ENCODE peak calls at places on chromosomes 11 and 22, in four cellular contexts. U is left ventricle myocardium inferior, R is dermis blood vessel endothelial cell, H is ureter. D is an unnamed sample.

GRCh38 chr11:27242591-27242990 is 120.4 kb downstream of the CCDC34 start:
- DNase-seq in U (no peak), R (no peak), H (no peak), D (peak; percentile 51)

GRCh38 chr22:50015451-50016307 is 3.1 kb upstream of the IL17REL start:
- DNase-seq in U (no peak), R (no peak), H (no peak), D (no peak)

GRCh38 chr22:47914481-47915097 is 1152.1 kb downstream of the TBC1D22A start:
- DNase-seq in U (no peak), R (no peak), H (no peak), D (peak; percentile 24)

GRCh38 chr11:125005491-125005890 is 51.5 kb downstream of the CCDC15 start:
- DNase-seq in U (no peak), R (no peak), H (no peak), D (no peak)

GRCh38 chr11:60790726-60791125 is 5.6 kb downstream of the MS4A10 start:
- DNase-seq in U (no peak), R (no peak), H (no peak), D (no peak)

GRCh38 chr11:95450547-95451123 is 219.6 kb upstream of the SESN3 start:
- DNase-seq in U (no peak), R (no peak), H (no peak), D (no peak)

GRCh38 chr11:5992150-5992549 is 5.4 kb upstream of the OR52L1 start:
- DNase-seq in U (no peak), R (no peak), H (no peak), D (no peak)

GRCh38 chr22:31840581-31840980 is 86.8 kb downstream of the DEPDC5 start:
- DNase-seq in U (no peak), R (no peak), H (no peak), D (no peak)

GRCh38 chr11:111469200-111469599 is 43.0 kb downstream of the BTG4 start:
- DNase-seq in U (no peak), R (no peak), H (no peak), D (no peak)

GRCh38 chr22:49992921-49993648 is 19.5 kb downstream of the IL17REL start:
- DNase-seq in U (peak; percentile 61), R (peak; percentile 79), H (peak; percentile 39), D (peak; percentile 76)

GRCh38 chr11:111663820-111664219 is 61.6 kb downstream of the SIK2 start:
- DNase-seq in U (peak; percentile 51), R (peak; percentile 82), H (no peak), D (peak; percentile 80)

GRCh38 chr11:131712897-131713296 is 342.5 kb downstream of the NTM start:
- DNase-seq in U (no peak), R (peak; percentile 55), H (no peak), D (no peak)

GRCh38 chr22:33666661-33667619 is 253.3 kb downstream of the LARGE1 start:
- DNase-seq in U (no peak), R (no peak), H (no peak), D (no peak)

D was measured in A673.